ENCODE peak calls at places on chromosome 15, in seven cellular contexts. C, O, U, B, S, E and A are unnamed samples.

GRCh38 chr15:27530994-27531393 is 560.0 kb downstream of the GABRG3 start:
- DNase-seq in C (no peak), O (peak; percentile 14), U (no peak), B (no peak), S (no peak), E (no peak), A (no peak)

GRCh38 chr15:43042885-43043284 is 63.0 kb downstream of the UBR1 start:
- DNase-seq in C (no peak), O (no peak), U (no peak), B (no peak), S (no peak), E (no peak), A (no peak)

GRCh38 chr15:25469377-25469776 is 30.6 kb upstream of the UBE3A start:
- DNase-seq in C (no peak), O (no peak), U (no peak), B (peak; percentile 0), S (peak; percentile 70), E (peak; percentile 4), A (no peak)

GRCh38 chr15:81038975-81039607 is 38.4 kb downstream of the TLNRD1 start:
- DNase-seq in C (no peak), O (no peak), U (no peak), B (no peak), S (peak; percentile 93), E (peak; percentile 69), A (no peak)

GRCh38 chr15:98330692-98331435 is 317.5 kb upstream of the IGF1R start:
- DNase-seq in C (no peak), O (no peak), U (no peak), B (no peak), S (no peak), E (no peak), A (no peak)

GRCh38 chr15:42239528-42240245 is 31.6 kb upstream of the VPS39 start:
- DNase-seq in C (peak; percentile 10), O (no peak), U (no peak), B (no peak), S (no peak), E (peak; percentile 7), A (no peak)

GRCh38 chr15:64369078-64369607 is 12.1 kb downstream of the PCLAF start:
- DNase-seq in C (no peak), O (no peak), U (no peak), B (no peak), S (no peak), E (no peak), A (no peak)

GRCh38 chr15:60720493-60721231 is 241.7 kb upstream of the ICE2 start:
- DNase-seq in C (no peak), O (no peak), U (no peak), B (no peak), S (no peak), E (no peak), A (no peak)

GRCh38 chr15:99369250-99369649 is 118.0 kb downstream of the LRRC28 start:
- DNase-seq in C (no peak), O (no peak), U (no peak), B (no peak), S (no peak), E (no peak), A (no peak)

GRCh38 chr15:99361541-99362185 is 110.4 kb downstream of the LRRC28 start:
- DNase-seq in C (no peak), O (no peak), U (no peak), B (peak; percentile 38), S (peak; percentile 44), E (peak; percentile 39), A (no peak)

GRCh38 chr15:99366013-99366412 is 114.7 kb downstream of the LRRC28 start:
- DNase-seq in C (no peak), O (no peak), U (no peak), B (no peak), S (no peak), E (no peak), A (no peak)

GRCh38 chr15:99368743-99369142 is 117.5 kb downstream of the LRRC28 start:
- DNase-seq in C (no peak), O (no peak), U (no peak), B (no peak), S (no peak), E (no peak), A (no peak)

DNA sequence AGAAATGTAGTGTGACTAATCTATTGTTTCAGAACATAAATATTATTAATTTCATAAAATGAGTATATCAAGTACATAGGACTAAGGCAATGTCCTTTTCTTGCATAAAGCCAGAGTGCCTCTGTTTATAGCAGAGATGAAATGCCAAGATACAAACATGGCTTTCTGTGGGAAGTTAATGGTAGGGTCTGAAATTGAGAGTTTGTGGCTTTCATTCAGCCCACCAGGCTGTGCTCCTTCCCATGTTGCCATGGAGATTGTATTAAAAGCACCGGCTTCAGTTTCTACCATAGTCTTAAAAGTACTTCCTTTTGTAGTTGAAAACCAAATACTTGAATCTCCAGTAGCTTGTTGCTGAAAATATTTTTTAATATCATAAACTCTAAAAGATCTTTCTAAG is 114.0 kb downstream of the LRRC28 start:
- DNase-seq in C (no peak), O (no peak), U (no peak), B (no peak), S (no peak), E (no peak), A (no peak)
- TF ChIP-seq CTCF in C (no peak), O (no peak), U (no peak), B (no peak), S (no peak), E (no peak), A (no peak)

GRCh38 chr15:32717290-32718081 is at the start of gene GREM1:
- DNase-seq in C (no peak), O (peak; percentile 80), U (no peak), B (peak; percentile 65), S (no peak), E (no peak), A (no peak)
- H3K4me3 ChIP-seq in C (peak within 1 kb of the TSS; percentile 92), O (peak within 1 kb of the TSS; percentile 21), U (peak within 1 kb of the TSS; percentile 37), B (peak within 1 kb of the TSS; percentile 83), S (no peak within 1 kb of the TSS), E (peak within 1 kb of the TSS; percentile 51), A (peak within 1 kb of the TSS; percentile 53)

GRCh38 chr15:70099167-70099965 is 1.6 kb upstream of the TLE3 start:
- DNase-seq in C (peak; percentile 99), O (peak; percentile 99), U (peak; percentile 100), B (peak; percentile 99), S (peak; percentile 93), E (peak; percentile 100), A (peak; percentile 89)
- TF ChIP-seq CTCF in C (no peak), O (peak; percentile 11), U (no peak), B (no peak), S (no peak), E (no peak), A (no peak)

GRCh38 chr15:74792227-74793016 is 10.5 kb downstream of the CSK start:
- DNase-seq in C (no peak), O (no peak), U (no peak), B (no peak), S (no peak), E (no peak), A (no peak)

GRCh38 chr15:74790080-74790916 is 8.4 kb downstream of the CSK start:
- DNase-seq in C (peak; percentile 45), O (peak; percentile 72), U (peak; percentile 84), B (peak; percentile 67), S (no peak), E (peak; percentile 69), A (no peak)

GRCh38 chr15:74793135-74794028 is 11.5 kb downstream of the CSK start:
- DNase-seq in C (no peak), O (peak; percentile 79), U (no peak), B (no peak), S (peak; percentile 15), E (peak; percentile 31), A (no peak)

GRCh38 chr15:74791007-74791406 is 9.1 kb downstream of the CSK start:
- DNase-seq in C (no peak), O (no peak), U (no peak), B (no peak), S (no peak), E (no peak), A (no peak)

DNA sequence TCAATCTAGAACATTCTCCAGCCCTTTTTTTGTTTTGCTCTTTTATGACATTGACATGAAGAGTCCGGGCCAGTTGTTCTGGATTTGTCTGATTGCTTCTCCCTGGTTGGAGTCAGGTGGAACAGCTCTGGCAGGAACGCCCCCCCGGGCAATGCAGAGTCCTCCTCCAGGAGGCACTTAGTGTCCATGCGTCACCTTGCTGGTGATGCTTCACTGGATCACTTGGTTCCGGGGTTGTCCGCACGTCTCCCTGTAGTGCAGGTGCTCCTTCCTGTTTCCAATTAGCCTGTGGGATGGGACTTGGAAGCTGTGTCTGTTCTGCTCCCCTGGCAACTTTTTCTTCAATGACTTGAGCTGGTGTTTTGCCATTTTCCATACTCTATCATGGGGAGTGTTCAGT is 9.8 kb downstream of the CSK start:
- DNase-seq in C (no peak), O (no peak), U (no peak), B (no peak), S (no peak), E (no peak), A (no peak)
- H3K4me3 ChIP-seq in C (no peak overlapping the region), O (no peak overlapping the region), U (no peak overlapping the region), B (no peak overlapping the region), S (no peak overlapping the region), E (no peak overlapping the region), A (no peak overlapping the region)

DNA sequence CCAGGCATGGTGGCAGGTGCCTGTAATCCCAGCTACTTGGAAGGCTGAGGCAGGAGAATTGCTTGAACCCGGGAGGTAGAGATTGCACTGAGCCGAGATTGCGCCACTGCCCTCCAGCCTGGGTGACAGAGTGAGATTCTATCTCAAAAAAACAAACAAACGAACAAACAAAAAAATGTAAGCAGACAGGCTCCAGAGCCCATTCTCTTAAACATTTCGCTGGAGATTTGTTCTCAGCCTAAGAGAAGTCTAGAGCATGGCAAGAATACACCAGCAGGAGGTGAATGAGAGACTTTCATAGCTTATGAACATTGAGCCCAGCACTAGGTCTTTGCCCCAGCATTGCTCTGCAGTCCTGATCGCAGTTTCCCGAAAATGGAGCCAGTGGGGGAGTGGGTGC is 329.4 kb upstream of the TLE3 start:
- DNase-seq in C (no peak), O (no peak), U (no peak), B (no peak), S (no peak), E (peak; percentile 8), A (no peak)
- TF ChIP-seq CTCF in C (peak; percentile 36), O (no peak), U (no peak), B (peak; percentile 15), S (no peak), E (peak; percentile 26), A (no peak)